ENCODE peak calls at places on chromosome 11, in four cellular contexts. One of them, this sample, is unnamed.

GRCh38 chr11:86047275-86047991 is 21.5 kb downstream of the PICALM start:
- DNase-seq in HepG2: no peak
- DNase-seq in GM12878: no peak
- DNase-seq in A549: no peak
- DNase-seq in this sample: no peak

GRCh38 chr11:92707173-92707619 is 262.3 kb upstream of the MTNR1B start:
- DNase-seq in GM12878: no peak
- DNase-seq in HepG2: no peak
- DNase-seq in A549: no peak
- DNase-seq in this sample: no peak

GRCh38 chr11:65487467-65488272 is 11.2 kb upstream of the MALAT1 start:
- DNase-seq in GM12878: no peak
- DNase-seq in A549: peak
- DNase-seq in HepG2: peak
- DNase-seq in this sample: peak

GRCh38 chr11:112962854-112963367 is 1.7 kb downstream of the NCAM1 start:
- DNase-seq in A549: no peak
- DNase-seq in HepG2: no peak
- DNase-seq in GM12878: no peak
- DNase-seq in this sample: peak

GRCh38 chr11:68454767-68455166 is 5.8 kb upstream of the PPP6R3 start:
- DNase-seq in A549: no peak
- DNase-seq in HepG2: no peak
- DNase-seq in GM12878: no peak
- DNase-seq in this sample: no peak

GRCh38 chr11:128453444-128454336 is 133.7 kb downstream of the ETS1 start:
- DNase-seq in GM12878: no peak
- DNase-seq in A549: no peak
- DNase-seq in HepG2: no peak
- DNase-seq in this sample: no peak

GRCh38 chr11:22539851-22540376 is 85.7 kb downstream of the FANCF start:
- DNase-seq in A549: no peak
- DNase-seq in HepG2: peak
- DNase-seq in GM12878: no peak
- DNase-seq in this sample: peak

GRCh38 chr11:11977206-11977938 is 31.1 kb downstream of the DKK3 start:
- DNase-seq in GM12878: no peak
- DNase-seq in A549: peak
- DNase-seq in HepG2: no peak
- DNase-seq in this sample: no peak

GRCh38 chr11:76642341-76642740 is 28.2 kb downstream of the LRRC32 start:
- DNase-seq in A549: no peak
- DNase-seq in GM12878: no peak
- DNase-seq in HepG2: no peak
- DNase-seq in this sample: no peak

GRCh38 chr11:67371549-67372231 is 1.7 kb downstream of the CLCF1 start:
- DNase-seq in GM12878: no peak
- DNase-seq in A549: peak
- DNase-seq in HepG2: peak
- DNase-seq in this sample: peak

GRCh38 chr11:70616317-70616716 is 218.0 kb downstream of the CTTN start:
- DNase-seq in GM12878: no peak
- DNase-seq in A549: no peak
- DNase-seq in HepG2: no peak
- DNase-seq in this sample: no peak

GRCh38 chr11:116913000-116913399 is 75.6 kb upstream of the APOA1 start:
- DNase-seq in GM12878: no peak
- DNase-seq in A549: peak
- DNase-seq in HepG2: no peak
- DNase-seq in this sample: no peak

GRCh38 chr11:117819096-117820040 is 5.2 kb downstream of the FXYD2 start:
- DNase-seq in A549: peak
- DNase-seq in HepG2: peak
- DNase-seq in GM12878: no peak
- DNase-seq in this sample: peak

GRCh38 chr11:107924306-107924705 is 3.9 kb upstream of the RAB39A start:
- DNase-seq in GM12878: no peak
- DNase-seq in A549: no peak
- DNase-seq in HepG2: no peak
- DNase-seq in this sample: no peak

GRCh38 chr11:8066911-8067455 is 14.0 kb upstream of the TUB start:
- DNase-seq in A549: no peak
- DNase-seq in HepG2: no peak
- DNase-seq in GM12878: no peak
- DNase-seq in this sample: no peak

GRCh38 chr11:17609536-17610401 is 62.7 kb downstream of the OTOG start:
- DNase-seq in A549: no peak
- DNase-seq in HepG2: no peak
- DNase-seq in GM12878: no peak
- DNase-seq in this sample: peak

GRCh38 chr11:57318178-57318577 is 6.6 kb downstream of the TNKS1BP1 start:
- DNase-seq in GM12878: no peak
- DNase-seq in HepG2: no peak
- DNase-seq in A549: no peak
- DNase-seq in this sample: no peak

GRCh38 chr11:131807876-131808275 is 437.5 kb downstream of the NTM start:
- DNase-seq in GM12878: no peak
- DNase-seq in A549: no peak
- DNase-seq in HepG2: no peak
- DNase-seq in this sample: no peak

GRCh38 chr11:129312741-129313587 is 62.7 kb upstream of the BARX2 start:
- DNase-seq in GM12878: no peak
- DNase-seq in A549: no peak
- DNase-seq in HepG2: no peak
- DNase-seq in this sample: no peak

GRCh38 chr11:128716231-128716630 is 22.4 kb downstream of the FLI1 start:
- DNase-seq in GM12878: no peak
- DNase-seq in A549: no peak
- DNase-seq in HepG2: no peak
- DNase-seq in this sample: no peak

GRCh38 chr11:134994431-134994830 is 582.4 kb upstream of the B3GAT1 start:
- DNase-seq in GM12878: no peak
- DNase-seq in HepG2: no peak
- DNase-seq in A549: no peak
- DNase-seq in this sample: no peak

GRCh38 chr11:111770581-111771134 is 4.5 kb upstream of the PPP2R1B start:
- DNase-seq in A549: no peak
- DNase-seq in HepG2: no peak
- DNase-seq in GM12878: no peak
- DNase-seq in this sample: no peak

GRCh38 chr11:108616549-108616948 is 23.0 kb upstream of the EXPH5 start:
- DNase-seq in HepG2: peak
- DNase-seq in GM12878: no peak
- DNase-seq in A549: peak
- DNase-seq in this sample: no peak

GRCh38 chr11:110435780-110436717 is 6.3 kb downstream of the FDX1 start:
- DNase-seq in A549: no peak
- DNase-seq in GM12878: no peak
- DNase-seq in HepG2: no peak
- DNase-seq in this sample: no peak

DNA sequence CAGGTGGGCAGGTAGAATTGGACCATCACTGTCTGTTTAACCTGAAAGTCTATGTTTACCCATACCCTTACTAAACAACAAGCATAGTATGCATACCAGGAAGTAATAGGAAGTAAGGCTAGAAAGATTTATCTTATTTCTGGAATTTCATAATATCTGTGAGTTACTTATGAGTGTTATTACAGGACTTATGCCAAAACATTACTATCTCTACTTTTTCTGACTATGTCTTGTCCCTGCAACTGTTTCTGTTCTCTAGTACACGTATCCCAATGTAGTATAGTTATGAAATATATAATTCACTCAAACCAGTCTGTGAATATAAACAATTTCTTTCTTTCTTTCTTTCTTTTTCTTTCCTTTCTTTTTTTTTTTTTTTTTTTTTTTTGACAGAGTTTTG is 1400.9 kb upstream of the TENM4 start:
- DNase-seq in A549: no peak
- DNase-seq in HepG2: no peak
- DNase-seq in GM12878: no peak
- DNase-seq in this sample: no peak
- TF ChIP-seq PBX3 in A549: no peak
- TF ChIP-seq PBX3 in HepG2: no peak
- TF ChIP-seq PBX3 in GM12878: no peak
- TF ChIP-seq PBX3 in this sample: no peak

DNA sequence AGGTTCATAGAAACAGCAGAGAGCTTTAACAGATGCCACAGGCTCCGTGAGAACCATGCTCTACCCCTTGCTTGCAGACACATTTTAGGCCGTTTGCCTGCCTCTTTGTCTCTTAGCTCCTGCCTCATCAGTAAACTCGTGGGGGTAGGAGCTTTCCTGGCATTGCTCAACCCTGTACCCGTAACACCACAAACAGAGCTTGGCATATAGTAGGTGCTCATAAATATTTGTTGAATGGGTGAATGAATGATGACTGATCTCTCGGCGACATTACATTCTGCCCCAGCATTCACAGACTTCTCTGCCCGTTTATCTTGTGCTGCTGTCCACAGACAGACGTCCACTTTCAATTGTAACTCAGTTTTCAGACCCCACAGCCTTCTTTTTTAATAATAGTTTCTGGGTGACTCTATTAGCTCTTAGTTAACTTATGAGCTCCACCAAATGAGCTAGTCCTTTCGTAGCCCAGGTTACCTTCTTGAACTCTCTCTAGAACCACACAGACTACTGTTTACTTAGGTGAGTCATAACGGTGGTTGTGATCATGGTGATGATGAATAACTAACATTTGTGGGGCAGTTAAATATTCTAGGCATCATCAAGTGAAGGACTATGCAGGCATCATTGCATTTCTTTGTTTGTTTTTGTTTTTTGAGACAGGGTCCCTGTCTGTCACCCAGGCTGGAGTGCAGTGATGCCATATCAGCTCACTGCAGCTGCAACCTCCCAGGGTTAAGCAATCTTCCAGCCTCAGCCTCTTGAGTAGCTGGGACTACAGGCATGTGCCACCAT is 188.4 kb downstream of the ADAMTS15 start:
- DNase-seq in GM12878: no peak
- DNase-seq in HepG2: peak
- DNase-seq in A549: peak
- DNase-seq in this sample: no peak
- TF ChIP-seq PBX3 in GM12878: no peak
- TF ChIP-seq PBX3 in HepG2: no peak
- TF ChIP-seq PBX3 in A549: peak
- TF ChIP-seq PBX3 in this sample: peak

GRCh38 chr11:46710821-46711269 is 8.2 kb upstream of the F2 start:
- DNase-seq in A549: peak
- DNase-seq in GM12878: no peak
- DNase-seq in HepG2: no peak
- DNase-seq in this sample: no peak
- TF ChIP-seq PBX3 in A549: no peak
- TF ChIP-seq PBX3 in GM12878: no peak
- TF ChIP-seq PBX3 in HepG2: no peak
- TF ChIP-seq PBX3 in this sample: peak

GRCh38 chr11:82384308-82384707 is 349.4 kb downstream of the FAM181B start:
- DNase-seq in GM12878: no peak
- DNase-seq in HepG2: no peak
- DNase-seq in A549: no peak
- DNase-seq in this sample: no peak
- TF ChIP-seq PBX3 in GM12878: no peak
- TF ChIP-seq PBX3 in HepG2: no peak
- TF ChIP-seq PBX3 in A549: no peak
- TF ChIP-seq PBX3 in this sample: no peak

GRCh38 chr11:61803889-61804647 is 11.4 kb downstream of the FEN1 start:
- DNase-seq in GM12878: no peak
- DNase-seq in A549: no peak
- DNase-seq in HepG2: no peak
- DNase-seq in this sample: no peak
- TF ChIP-seq PBX3 in GM12878: no peak
- TF ChIP-seq PBX3 in A549: no peak
- TF ChIP-seq PBX3 in HepG2: no peak
- TF ChIP-seq PBX3 in this sample: no peak

GRCh38 chr11:46075168-46075567 is 46.1 kb downstream of the PHF21A start:
- DNase-seq in HepG2: no peak
- DNase-seq in GM12878: no peak
- DNase-seq in A549: no peak
- DNase-seq in this sample: no peak
- TF ChIP-seq PBX3 in HepG2: no peak
- TF ChIP-seq PBX3 in GM12878: no peak
- TF ChIP-seq PBX3 in A549: no peak
- TF ChIP-seq PBX3 in this sample: no peak

DNA sequence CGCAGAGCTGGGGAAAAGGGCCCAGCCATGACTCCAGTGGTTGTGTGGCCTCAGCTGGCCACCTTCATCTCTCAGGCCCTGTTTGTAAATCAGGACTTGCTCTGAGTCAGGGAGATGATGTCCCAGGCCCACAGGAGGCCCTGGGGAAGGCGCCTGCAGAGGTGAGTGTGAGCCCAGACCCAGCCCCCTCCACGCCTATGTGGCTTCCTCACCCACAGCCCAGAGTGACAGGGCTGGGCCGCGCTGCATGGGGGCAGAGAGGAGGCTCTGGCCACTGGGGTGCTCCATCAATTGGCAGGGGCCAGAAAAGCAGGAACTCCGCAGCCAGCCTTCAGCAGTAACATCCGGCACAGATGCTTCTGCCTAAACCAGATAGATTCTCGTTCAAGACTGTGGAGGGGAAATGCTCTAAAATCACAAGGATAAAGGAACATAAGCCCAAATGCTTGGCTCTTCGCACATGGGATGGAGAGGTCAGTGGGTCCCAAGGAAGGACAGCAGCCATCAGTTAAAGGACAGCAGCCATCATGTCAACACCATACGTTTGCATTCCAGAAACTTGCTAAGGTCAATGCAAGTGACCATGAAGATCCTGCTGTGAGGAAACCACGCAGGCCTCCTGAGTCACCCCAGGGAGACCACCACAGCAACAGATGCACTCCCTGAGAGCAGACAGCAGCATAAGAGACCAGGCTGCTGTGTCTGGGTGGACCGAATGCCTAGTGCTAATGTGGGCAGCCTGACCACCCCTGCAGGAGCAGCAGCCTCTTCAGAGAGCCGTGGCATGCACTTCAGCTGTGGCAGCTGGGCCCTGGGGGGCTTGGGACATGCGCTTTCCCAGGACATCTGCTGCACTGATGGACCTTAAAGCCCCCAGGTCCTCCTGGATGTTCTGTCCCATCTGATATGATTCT is 28.3 kb downstream of the OSBPL5 start:
- DNase-seq in A549: no peak
- DNase-seq in HepG2: no peak
- DNase-seq in GM12878: no peak
- DNase-seq in this sample: no peak
- TF ChIP-seq PBX3 in A549: no peak
- TF ChIP-seq PBX3 in HepG2: no peak
- TF ChIP-seq PBX3 in GM12878: no peak
- TF ChIP-seq PBX3 in this sample: no peak

DNA sequence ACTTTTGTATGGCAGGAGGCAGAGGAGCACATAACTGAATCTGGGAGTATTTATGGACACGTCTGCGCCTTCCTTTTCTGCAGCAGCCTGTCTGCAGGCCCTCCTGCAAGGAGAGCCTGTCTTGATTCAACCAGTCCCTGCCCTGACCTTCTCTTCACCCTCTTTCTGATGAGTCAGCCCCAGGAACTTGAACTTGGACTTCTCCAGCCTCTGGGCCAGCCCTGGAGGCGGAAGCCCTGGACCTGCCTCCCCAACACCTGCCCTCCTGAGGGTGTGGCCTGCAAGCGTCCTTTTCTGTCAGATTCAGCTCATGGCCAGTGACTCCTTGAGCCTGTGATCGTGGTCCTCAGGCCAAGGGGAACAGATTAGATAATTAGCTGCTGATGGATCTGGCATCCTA is 20.0 kb downstream of the DAGLA start:
- DNase-seq in HepG2: peak
- DNase-seq in A549: peak
- DNase-seq in GM12878: no peak
- DNase-seq in this sample: no peak
- TF ChIP-seq PBX3 in HepG2: no peak
- TF ChIP-seq PBX3 in A549: no peak
- TF ChIP-seq PBX3 in GM12878: no peak
- TF ChIP-seq PBX3 in this sample: no peak

GRCh38 chr11:16365456-16366355 is 9.4 kb upstream of the SOX6 start:
- DNase-seq in A549: no peak
- DNase-seq in HepG2: no peak
- DNase-seq in GM12878: no peak
- DNase-seq in this sample: no peak
- TF ChIP-seq PBX3 in A549: no peak
- TF ChIP-seq PBX3 in HepG2: no peak
- TF ChIP-seq PBX3 in GM12878: no peak
- TF ChIP-seq PBX3 in this sample: no peak

This sample was measured in SK-N-SH.